ENCODE peak calls at places on chromosomes 1 and 21, in four cellular contexts. R, B, Q and G are unnamed samples. For H3K4me1 and H3K36me3, the result is how much of the 10 kb centered on the place peaks cover.

GRCh38 chr1:203663294-203663693 is 36.7 kb downstream of the ATP2B4 start:
- DNase-seq in R (no peak), B (no peak), Q (no peak), G (no peak)

GRCh38 chr1:112808861-112809684 is 93.9 kb upstream of the PPM1J start:
- DNase-seq in R (peak), B (peak), Q (peak), G (peak)

GRCh38 chr1:205480349-205481278 is 23.9 kb upstream of the CDK18 start:
- DNase-seq in R (no peak), B (no peak), Q (no peak), G (no peak)

GRCh38 chr1:30407862-30408580 is 315.4 kb downstream of the MATN1 start:
- DNase-seq in R (peak), B (no peak), Q (no peak), G (no peak)

GRCh38 chr21:25966308-25966707 is 204.3 kb downstream of the APP start:
- DNase-seq in R (no peak), B (no peak), Q (no peak), G (no peak)

GRCh38 chr1:181508486-181509165 is 25.3 kb downstream of the CACNA1E start:
- DNase-seq in R (no peak), B (no peak), Q (no peak), G (no peak)

GRCh38 chr1:211791979-211792378 is 38.6 kb downstream of the LPGAT1 start:
- DNase-seq in R (no peak), B (no peak), Q (no peak), G (no peak)

GRCh38 chr1:48205547-48205946 is 17.0 kb upstream of the SLC5A9 start:
- DNase-seq in R (no peak), B (no peak), Q (no peak), G (no peak)

GRCh38 chr1:235397733-235398132 is 30.5 kb downstream of the TBCE start:
- DNase-seq in R (no peak), B (no peak), Q (no peak), G (no peak)

GRCh38 chr1:208766812-208767211 is 522.6 kb upstream of the PLXNA2 start:
- DNase-seq in R (no peak), B (no peak), Q (no peak), G (no peak)

GRCh38 chr1:41639332-41639936 is 155.0 kb upstream of the EDN2 start:
- DNase-seq in R (no peak), B (no peak), Q (no peak), G (peak)

GRCh38 chr1:47940779-47941178 is 56.4 kb downstream of the TRABD2B start:
- DNase-seq in R (no peak), B (no peak), Q (no peak), G (no peak)

GRCh38 chr1:110084226-110085078 is 14.0 kb upstream of the ALX3 start:
- DNase-seq in R (peak), B (no peak), Q (no peak), G (peak)

GRCh38 chr1:28129150-28129549 is 40.7 kb upstream of the EYA3 start:
- DNase-seq in R (no peak), B (no peak), Q (no peak), G (no peak)

GRCh38 chr1:23460519-23460918 is 23.5 kb downstream of the ASAP3 start:
- DNase-seq in R (no peak), B (no peak), Q (no peak), G (no peak)

GRCh38 chr1:17564458-17565393 is 25.2 kb downstream of the ARHGEF10L start:
- DNase-seq in R (no peak), B (no peak), Q (peak), G (peak)

GRCh38 chr21:30209571-30209970 is 6.3 kb downstream of the CLDN8 start:
- DNase-seq in R (no peak), B (no peak), Q (no peak), G (no peak)

GRCh38 chr1:234875953-234876814 is 252.5 kb downstream of the TOMM20 start:
- DNase-seq in R (peak), B (peak), Q (peak), G (no peak)

GRCh38 chr21:45589686-45590245 is 47.5 kb upstream of the SLC19A1 start:
- DNase-seq in R (no peak), B (peak), Q (no peak), G (no peak)

GRCh38 chr1:200279810-200280411 is 129.9 kb downstream of the ZNF281 start:
- DNase-seq in R (no peak), B (no peak), Q (peak), G (no peak)

GRCh38 chr1:82792151-82792550 is 991.4 kb downstream of the ADGRL2 start:
- DNase-seq in R (no peak), B (no peak), Q (no peak), G (no peak)

GRCh38 chr1:246365708-246366107 is 141.4 kb downstream of the SMYD3 start:
- DNase-seq in R (no peak), B (no peak), Q (no peak), G (no peak)

GRCh38 chr1:117820694-117821381 is 108.6 kb downstream of the GDAP2 start:
- DNase-seq in R (no peak), B (no peak), Q (no peak), G (no peak)

GRCh38 chr1:36157115-36157903 is 1.3 kb downstream of the MAP7D1 start:
- DNase-seq in R (no peak), B (no peak), Q (no peak), G (no peak)

GRCh38 chr1:18397636-18398035 is 83.1 kb upstream of the KLHDC7A start:
- DNase-seq in R (no peak), B (no peak), Q (no peak), G (no peak)

GRCh38 chr1:154839691-154840090 is 30.4 kb downstream of the KCNN3 start:
- DNase-seq in R (no peak), B (no peak), Q (no peak), G (no peak)

GRCh38 chr21:42970946-42971653 is 3.3 kb upstream of the PKNOX1 start:
- DNase-seq in R (no peak), B (no peak), Q (no peak), G (no peak)

GRCh38 chr21:38139380-38140168 is 117.2 kb upstream of the KCNJ15 start:
- DNase-seq in R (no peak), B (peak), Q (peak), G (no peak)

GRCh38 chr1:109251277-109252166 is 2.2 kb downstream of the CELSR2 start:
- DNase-seq in R (no peak), B (no peak), Q (no peak), G (peak)

GRCh38 chr1:33288976-33289857 is 31.7 kb downstream of the A3GALT2 start:
- DNase-seq in R (no peak), B (no peak), Q (no peak), G (no peak)

GRCh38 chr1:245177071-245177900 is 22.5 kb downstream of the KIF26B start:
- DNase-seq in R (no peak), B (no peak), Q (no peak), G (no peak)

GRCh38 chr1:214362188-214362882 is 81.4 kb downstream of the SMYD2 start:
- DNase-seq in R (peak), B (no peak), Q (no peak), G (no peak)

GRCh38 chr1:211991695-211992094 is 43.7 kb downstream of the INTS7 start:
- DNase-seq in R (no peak), B (no peak), Q (no peak), G (no peak)

GRCh38 chr1:167126317-167126716 is 32.4 kb downstream of the STYXL2 start:
- DNase-seq in R (no peak), B (no peak), Q (no peak), G (no peak)

GRCh38 chr21:35294231-35294898 is 245.3 kb upstream of the RUNX1 start:
- DNase-seq in R (no peak), B (peak), Q (no peak), G (peak)

GRCh38 chr1:235781807-235782206 is 84.9 kb downstream of the LYST start:
- DNase-seq in R (no peak), B (no peak), Q (no peak), G (no peak)

GRCh38 chr1:228154685-228155571 is 5.2 kb downstream of the GJC2 start:
- DNase-seq in R (no peak), B (no peak), Q (no peak), G (no peak)

GRCh38 chr1:203328714-203329122 is 22.2 kb downstream of the FMOD start:
- DNase-seq in R (no peak), B (no peak), Q (peak), G (peak)

GRCh38 chr21:29914326-29914725 is 25.5 kb downstream of the GRIK1 start:
- DNase-seq in R (no peak), B (no peak), Q (no peak), G (no peak)

GRCh38 chr1:182389619-182390047 is 2.0 kb downstream of the GLUL start:
- DNase-seq in R (no peak), B (no peak), Q (peak), G (no peak)

GRCh38 chr1:15954316-15954715 is 21.6 kb downstream of the ZBTB17 start:
- DNase-seq in R (no peak), B (no peak), Q (no peak), G (no peak)
- H3K4me1 ChIP-seq in R (under half), B (under half), Q (under half), G (under half)

DNA sequence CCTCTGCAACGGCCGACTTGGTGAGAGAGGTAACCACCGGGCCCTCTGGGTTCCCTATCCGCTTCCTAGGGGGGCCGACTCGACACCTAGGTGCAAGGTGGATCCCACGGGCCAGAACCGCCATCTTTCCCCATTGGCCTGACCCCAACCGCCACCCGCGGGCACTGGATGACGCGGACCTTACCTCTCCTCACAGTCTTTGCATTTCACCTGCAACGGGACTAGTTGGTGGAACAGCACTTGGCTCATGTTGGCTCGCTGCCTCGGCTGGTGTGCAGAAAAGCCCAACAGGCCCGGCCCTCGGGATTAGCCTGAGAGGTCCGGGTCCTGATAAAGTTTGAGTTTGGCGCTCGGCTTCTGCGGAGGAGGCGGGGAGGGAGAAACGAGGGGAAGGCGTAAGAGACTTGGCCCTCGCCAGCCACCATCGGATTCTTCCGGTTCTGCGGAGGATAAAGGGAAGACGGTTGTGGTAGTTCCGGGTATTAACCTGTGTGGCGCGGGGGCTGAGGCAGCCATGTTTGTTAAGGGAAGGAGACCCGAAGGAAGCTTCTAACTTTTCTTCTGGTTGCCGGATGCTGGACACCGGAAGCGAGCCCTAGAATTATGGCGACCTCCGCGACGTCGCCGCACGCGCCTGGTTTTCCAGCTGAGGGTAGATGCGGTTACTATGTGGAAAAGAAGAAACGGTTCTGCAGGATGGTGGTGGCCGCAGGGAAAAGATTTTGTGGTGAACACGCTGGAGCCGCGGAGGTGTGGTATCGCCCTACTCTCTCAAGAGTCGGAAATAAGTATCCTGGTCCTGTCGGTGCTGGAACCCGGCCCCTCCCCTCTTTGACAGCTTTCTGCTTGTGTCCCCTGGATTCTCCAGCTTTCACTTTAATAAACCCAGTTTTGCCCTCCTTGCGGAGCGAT is at the start of the genes SASS6 and TRMT13:
- DNase-seq in R (peak), B (peak), Q (peak), G (peak)
- H3K4me3 ChIP-seq in R (peak), B (peak), Q (peak), G (peak)

GRCh38 chr1:84677415-84678099 is 12.7 kb downstream of the SSX2IP start:
- DNase-seq in R (no peak), B (no peak), Q (no peak), G (no peak)
- H3K36me3 ChIP-seq in R (under half), B (under half), Q (under half), G (under half)

GRCh38 chr1:244087021-244087560 is 36.0 kb downstream of the ZBTB18 start:
- DNase-seq in R (no peak), B (no peak), Q (no peak), G (no peak)

GRCh38 chr1:244080343-244080929 is 29.4 kb downstream of the ZBTB18 start:
- DNase-seq in R (no peak), B (no peak), Q (no peak), G (no peak)

GRCh38 chr1:244084763-244085162 is 33.7 kb downstream of the ZBTB18 start:
- DNase-seq in R (no peak), B (no peak), Q (no peak), G (no peak)

GRCh38 chr1:244083544-244083943 is 32.5 kb downstream of the ZBTB18 start:
- DNase-seq in R (no peak), B (no peak), Q (no peak), G (no peak)

GRCh38 chr1:244082969-244083368 is 31.9 kb downstream of the ZBTB18 start:
- DNase-seq in R (no peak), B (no peak), Q (no peak), G (no peak)
- H3K4me1 ChIP-seq in R (under half), B (under half), Q (under half), G (under half)